ENCODE peak calls at places on chromosomes 11 and 22, in five cellular contexts. Z is fibroblast of lung; W is B cell; G is CD4-positive, alpha-beta T cell; M is right lobe of liver. S is an unnamed sample.

GRCh38 chr11:103544874-103545273 is 435.6 kb downstream of the DYNC2H1 start:
- DNase-seq in Z (peak), W (no peak), G (no peak), M (no peak), S (no peak)

GRCh38 chr22:28994522-28994921 is 67.1 kb downstream of the C22orf31 start:
- DNase-seq in Z (no peak), W (no peak), G (no peak), M (no peak), S (no peak)

GRCh38 chr11:64649304-64649703 is 58.3 kb downstream of the SLC22A12 start:
- DNase-seq in Z (no peak), W (no peak), G (no peak), M (no peak), S (peak)

GRCh38 chr11:20026629-20027545 is 133.4 kb downstream of the DBX1 start:
- DNase-seq in Z (no peak), W (no peak), G (no peak), M (no peak), S (no peak)

GRCh38 chr11:85661972-85662664 is 2.8 kb downstream of the CREBZF start:
- DNase-seq in Z (no peak), W (no peak), G (no peak), M (no peak), S (no peak)

GRCh38 chr22:31075961-31076360 is 5.2 kb upstream of the SMTN start:
- DNase-seq in Z (no peak), W (no peak), G (no peak), M (peak), S (no peak)

GRCh38 chr11:63920870-63921417 is 4.0 kb upstream of the RCOR2 start:
- DNase-seq in Z (no peak), W (peak), G (no peak), M (no peak), S (peak)

GRCh38 chr22:29203456-29203855 is 2.2 kb upstream of the EMID1 start:
- DNase-seq in Z (no peak), W (no peak), G (no peak), M (no peak), S (no peak)

GRCh38 chr11:122069946-122070345 is 46.1 kb downstream of the BLID start:
- DNase-seq in Z (peak), W (no peak), G (no peak), M (no peak), S (no peak)

GRCh38 chr11:79139900-79140299 is 300.9 kb downstream of the TENM4 start:
- DNase-seq in Z (no peak), W (no peak), G (no peak), M (no peak), S (no peak)

GRCh38 chr11:70127653-70128434 is 49.7 kb downstream of the ANO1 start:
- DNase-seq in Z (peak), W (no peak), G (no peak), M (no peak), S (no peak)

GRCh38 chr11:70126494-70126893 is 48.4 kb downstream of the ANO1 start:
- DNase-seq in Z (no peak), W (no peak), G (no peak), M (no peak), S (no peak)

GRCh38 chr11:70129051-70129592 is 51.0 kb downstream of the ANO1 start:
- DNase-seq in Z (no peak), W (no peak), G (no peak), M (peak), S (no peak)

GRCh38 chr11:70130636-70131035 is 52.5 kb downstream of the ANO1 start:
- DNase-seq in Z (no peak), W (no peak), G (no peak), M (no peak), S (no peak)

GRCh38 chr11:70128435-70128906 is 50.4 kb downstream of the ANO1 start:
- DNase-seq in Z (peak), W (no peak), G (no peak), M (peak), S (no peak)
- TF ChIP-seq CTCF in Z (no peak), W (no peak), G (no peak), M (peak), S (no peak)

GRCh38 chr22:33271390-33272161 is 213.4 kb upstream of the SYN3 start:
- DNase-seq in Z (peak), W (peak), G (no peak), M (peak), S (peak)
- TF ChIP-seq CTCF in Z (no peak), W (no peak), G (no peak), M (peak), S (peak)

GRCh38 chr11:130666781-130667251 is 218.4 kb downstream of the ADAMTS15 start:
- DNase-seq in Z (peak), W (no peak), G (no peak), M (no peak), S (no peak)
- TF ChIP-seq CTCF in Z (peak), W (no peak), G (no peak), M (peak), S (no peak)

GRCh38 chr11:46338636-46338987 is 8.7 kb upstream of the DGKZ start:
- DNase-seq in Z (no peak), W (no peak), G (no peak), M (no peak), S (no peak)

GRCh38 chr11:46337626-46338345 is 9.5 kb upstream of the DGKZ start:
- DNase-seq in Z (no peak), W (no peak), G (no peak), M (no peak), S (no peak)

GRCh38 chr11:46339816-46340215 is 7.4 kb upstream of the DGKZ start:
- DNase-seq in Z (no peak), W (no peak), G (no peak), M (no peak), S (no peak)

GRCh38 chr11:46341454-46341853 is 5.8 kb upstream of the DGKZ start:
- DNase-seq in Z (no peak), W (no peak), G (no peak), M (no peak), S (no peak)

GRCh38 chr11:46338988-46339666 is 8.1 kb upstream of the DGKZ start:
- DNase-seq in Z (no peak), W (no peak), G (no peak), M (no peak), S (no peak)
- TF ChIP-seq CTCF in Z (no peak), W (no peak), G (no peak), M (no peak), S (no peak)

GRCh38 chr11:16879690-16880089 is 134.5 kb downstream of the PLEKHA7 start:
- DNase-seq in Z (no peak), W (no peak), G (no peak), M (no peak), S (no peak)

GRCh38 chr11:16881766-16882165 is 132.4 kb downstream of the PLEKHA7 start:
- DNase-seq in Z (no peak), W (no peak), G (no peak), M (no peak), S (no peak)

GRCh38 chr11:16880184-16880583 is 134.0 kb downstream of the PLEKHA7 start:
- DNase-seq in Z (no peak), W (no peak), G (no peak), M (no peak), S (no peak)

GRCh38 chr11:16881074-16881709 is 133.0 kb downstream of the PLEKHA7 start:
- DNase-seq in Z (peak), W (no peak), G (no peak), M (peak), S (no peak)

GRCh38 chr11:16883179-16883578 is 131.0 kb downstream of the PLEKHA7 start:
- DNase-seq in Z (no peak), W (no peak), G (no peak), M (no peak), S (no peak)
- TF ChIP-seq CTCF in Z (peak), W (no peak), G (no peak), M (no peak), S (no peak)

DNA sequence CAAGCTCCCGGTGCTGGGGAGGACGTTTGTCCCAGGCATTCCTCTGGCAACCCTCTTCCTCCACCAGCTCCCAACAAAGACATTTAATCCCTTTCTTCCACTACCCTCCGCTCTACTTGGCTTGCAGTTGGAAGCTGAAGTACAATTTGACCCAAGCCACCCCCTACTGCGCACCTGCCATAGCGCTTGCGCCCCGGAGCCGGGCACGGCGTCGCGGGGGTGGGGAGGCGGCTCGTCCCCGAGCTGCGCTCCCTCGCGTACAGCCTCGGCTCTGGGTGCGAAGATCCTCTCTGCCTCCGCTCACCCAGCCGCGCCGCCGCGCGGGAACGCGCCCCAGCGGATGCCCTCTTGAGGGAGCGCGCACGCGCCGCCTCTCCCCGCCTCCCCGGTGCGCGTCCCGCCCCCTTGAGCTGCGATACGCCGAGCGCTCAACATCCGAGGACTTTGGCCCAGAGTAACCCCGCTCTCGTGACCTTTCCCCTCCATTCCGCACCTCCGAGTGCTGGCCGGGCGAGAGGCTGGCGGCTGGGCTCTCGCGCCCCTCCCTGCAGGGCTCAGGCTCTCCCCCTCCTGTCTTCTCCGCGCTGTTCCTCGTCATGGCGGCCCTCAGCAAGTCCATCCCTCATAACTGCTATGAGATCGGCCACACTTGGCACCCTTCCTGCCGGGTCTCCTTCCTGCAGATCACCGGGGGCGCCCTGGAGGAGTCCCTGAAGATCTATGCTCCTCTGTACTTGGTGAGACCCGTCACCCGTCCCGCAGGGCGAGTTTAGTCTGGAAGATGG is at the start of gene TMEM135:
- DNase-seq in Z (peak), W (peak), G (peak), M (peak), S (peak)
- TF ChIP-seq CTCF in Z (peak), W (no peak), G (no peak), M (no peak), S (peak)

GRCh38 chr11:1796297-1797011 is 32.7 kb upstream of the CTSD start:
- DNase-seq in Z (no peak), W (no peak), G (no peak), M (no peak), S (no peak)
- TF ChIP-seq CTCF in Z (no peak), W (no peak), G (no peak), M (no peak), S (no peak)

GRCh38 chr11:93626038-93626437 is 35.4 kb upstream of the CEP295 start:
- DNase-seq in Z (no peak), W (no peak), G (no peak), M (no peak), S (no peak)

GRCh38 chr11:93623179-93623578 is 38.3 kb upstream of the CEP295 start:
- DNase-seq in Z (no peak), W (no peak), G (no peak), M (no peak), S (no peak)

GRCh38 chr11:93623938-93624337 is 37.5 kb upstream of the CEP295 start:
- DNase-seq in Z (no peak), W (no peak), G (no peak), M (no peak), S (no peak)

GRCh38 chr11:93622043-93622442 is 39.4 kb upstream of the CEP295 start:
- DNase-seq in Z (no peak), W (no peak), G (no peak), M (no peak), S (no peak)
- TF ChIP-seq CTCF in Z (no peak), W (no peak), G (no peak), M (peak), S (peak)

DNA sequence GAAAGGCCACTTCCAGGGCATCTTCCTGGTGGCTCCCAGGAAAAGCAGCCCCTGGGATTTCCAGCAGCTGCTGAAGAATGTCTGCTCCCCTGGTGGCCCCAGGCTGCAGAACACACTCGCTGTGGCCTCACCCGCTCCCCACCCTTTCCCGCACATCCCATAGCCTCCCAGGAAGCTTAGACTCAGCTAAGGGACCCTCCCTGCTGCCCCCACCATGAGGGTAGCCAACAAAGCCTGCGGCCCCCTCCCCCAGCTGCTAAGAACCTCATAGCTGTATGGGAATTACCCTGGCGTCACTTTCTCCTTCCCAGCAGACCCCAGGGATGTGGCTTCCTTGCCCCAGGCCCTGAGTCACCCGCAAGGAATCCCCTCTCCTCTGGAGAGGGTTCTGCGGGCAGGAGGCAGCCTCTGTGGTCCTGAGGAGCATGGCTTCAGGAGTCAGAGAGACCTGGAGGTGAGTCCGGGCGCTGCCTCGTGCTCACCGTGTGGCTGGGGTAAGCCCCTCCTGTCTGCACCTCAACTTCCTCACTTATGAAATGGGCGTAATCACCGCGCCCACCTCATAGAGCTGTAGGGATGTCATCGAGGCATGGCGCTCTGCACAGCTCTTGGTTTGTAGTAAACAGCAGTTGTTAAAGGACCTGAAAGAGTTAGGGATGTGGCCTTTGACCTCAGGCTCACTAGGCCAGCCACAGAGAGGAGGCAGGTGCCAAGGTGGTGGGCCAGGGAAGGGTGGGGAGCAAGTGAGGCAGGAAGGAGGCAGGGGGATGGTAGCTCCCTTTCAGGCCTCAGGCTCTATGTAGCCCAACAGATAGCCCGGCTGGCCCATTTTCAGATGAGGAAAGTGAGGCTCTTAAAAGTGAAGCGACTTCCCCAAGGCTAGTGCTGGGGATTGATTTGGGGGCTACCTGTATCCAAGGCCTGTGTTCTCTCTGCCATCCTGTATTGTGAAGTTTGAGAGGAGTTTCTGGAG is 71.2 kb downstream of the LRRC32 start:
- DNase-seq in Z (peak), W (no peak), G (no peak), M (no peak), S (no peak)
- TF ChIP-seq CTCF in Z (no peak), W (no peak), G (no peak), M (no peak), S (no peak)

DNA sequence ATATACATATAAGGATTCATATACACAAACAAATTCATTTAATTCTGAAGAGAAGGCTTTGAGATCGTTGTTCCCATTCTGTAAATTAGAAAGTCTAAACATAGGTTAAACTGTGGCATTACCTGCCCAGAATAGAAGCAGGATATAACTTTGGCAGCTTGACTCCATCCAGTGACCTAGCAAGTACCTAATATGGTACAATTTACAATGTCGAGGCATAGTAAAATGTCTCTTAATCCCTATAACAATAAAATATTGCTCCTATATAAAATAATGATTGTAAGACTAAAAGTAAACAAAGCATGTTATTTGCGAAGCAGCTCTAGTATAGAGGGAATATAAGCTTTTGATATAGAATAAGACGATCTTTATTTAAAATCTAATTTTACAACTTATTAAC is 756.0 kb downstream of the LUZP2 start:
- DNase-seq in Z (no peak), W (no peak), G (no peak), M (no peak), S (no peak)
- TF ChIP-seq CTCF in Z (no peak), W (no peak), G (no peak), M (no peak), S (no peak)

S was measured in OCI-LY7.